ENCODE peak calls at places on chromosomes 5 and 9, in five cellular contexts. L, U, D, K and Q are unnamed samples.

GRCh38 chr5:43231977-43232376 is 40.0 kb downstream of the NIM1K start:
- DNase-seq in L (peak; percentile 27), U (no peak), D (peak; percentile 28), K (peak; percentile 56), Q (no peak)

GRCh38 chr5:135227064-135228022 is 171.7 kb downstream of the MACROH2A1 start:
- DNase-seq in L (no peak), U (no peak), D (no peak), K (no peak), Q (no peak)

GRCh38 chr5:150017606-150018005 is 17.1 kb downstream of the HMGXB3 start:
- DNase-seq in L (no peak), U (no peak), D (peak; percentile 48), K (no peak), Q (no peak)

GRCh38 chr5:43769576-43770352 is 166.8 kb downstream of the NNT start:
- DNase-seq in L (no peak), U (no peak), D (no peak), K (no peak), Q (no peak)

GRCh38 chr5:171893290-171893890 is 107.8 kb downstream of the SMIM23 start:
- DNase-seq in L (no peak), U (no peak), D (no peak), K (no peak), Q (no peak)

GRCh38 chr5:112581811-112582320 is 155.8 kb upstream of the APC start:
- DNase-seq in L (no peak), U (no peak), D (no peak), K (no peak), Q (no peak)

GRCh38 chr5:131999471-131999931 is 12.0 kb downstream of the ACSL6 start:
- DNase-seq in L (no peak), U (no peak), D (peak; percentile 28), K (no peak), Q (no peak)

GRCh38 chr5:176619203-176619568 is 9.2 kb upstream of the GPRIN1 start:
- DNase-seq in L (peak; percentile 79), U (peak; percentile 12), D (peak; percentile 94), K (peak; percentile 88), Q (peak; percentile 86)

GRCh38 chr9:81430727-81431126 is 258.6 kb downstream of the TLE1 start:
- DNase-seq in L (no peak), U (no peak), D (no peak), K (no peak), Q (no peak)

GRCh38 chr9:74293479-74293878 is 203.7 kb upstream of the RORB start:
- DNase-seq in L (no peak), U (no peak), D (no peak), K (no peak), Q (no peak)

GRCh38 chr9:129401623-129402340 is 219.1 kb downstream of the C9orf50 start:
- DNase-seq in L (no peak), U (no peak), D (no peak), K (no peak), Q (no peak)

GRCh38 chr9:124197177-124198095 is 60.3 kb upstream of the NEK6 start:
- DNase-seq in L (no peak), U (no peak), D (peak; percentile 23), K (peak; percentile 66), Q (no peak)

GRCh38 chr9:85600675-85601263 is 141.0 kb downstream of the AGTPBP1 start:
- DNase-seq in L (no peak), U (no peak), D (no peak), K (no peak), Q (peak; percentile 46)